ENCODE peak calls at places on chromosome 19, in four cellular contexts. Z is GM12878, X is H1, F is K562. W is an unnamed sample.
A peak's percentile ranks its signal among the peaks of the same experiment; 100 is the strongest.

GRCh38 chr19:1690570-1691307 is 38.3 kb upstream of the TCF3 start:
- DNase-seq in X (peak; percentile 38), Z (no peak), F (peak; percentile 91), W (peak; percentile 24)

GRCh38 chr19:45947926-45948325 is 25.7 kb downstream of the NOVA2 start:
- DNase-seq in Z (no peak), X (no peak), F (no peak), W (no peak)

GRCh38 chr19:14081797-14082674 is 3.5 kb downstream of the C19orf67 start:
- DNase-seq in F (peak; percentile 44), Z (no peak), X (no peak), W (no peak)

GRCh38 chr19:49160450-49161189 is 3.0 kb downstream of the TRPM4 start:
- DNase-seq in X (no peak), Z (no peak), F (no peak), W (no peak)

GRCh38 chr19:15836345-15836594 is 20.8 kb upstream of the OR10H1 start:
- DNase-seq in Z (no peak), F (no peak), X (no peak), W (no peak)

GRCh38 chr19:11418518-11419506 is at the start of gene RGL3:
- DNase-seq in Z (no peak), F (no peak), X (no peak), W (no peak)

GRCh38 chr19:50723735-50724521 is 764 bp downstream of the CLEC11A start:
- DNase-seq in X (no peak), F (no peak), Z (no peak), W (no peak)

GRCh38 chr19:11482384-11483050 is 1.7 kb upstream of the ELAVL3 start:
- DNase-seq in F (peak; percentile 92), Z (peak; percentile 50), X (peak; percentile 53), W (peak; percentile 83)

GRCh38 chr19:19094513-19094912 is 30.7 kb downstream of the SLC25A42 start:
- DNase-seq in Z (no peak), X (no peak), F (no peak), W (no peak)

GRCh38 chr19:7699422-7700127 is 2.4 kb downstream of the FCER2 start:
- DNase-seq in X (no peak), F (peak; percentile 70), Z (peak; percentile 73), W (no peak)

GRCh38 chr19:35544110-35544802 is 1.2 kb upstream of the TMEM147 start:
- DNase-seq in Z (no peak), F (peak; percentile 23), X (no peak), W (no peak)

GRCh38 chr19:35545855-35546381 is 492 bp downstream of the TMEM147 start:
- DNase-seq in X (no peak), Z (peak; percentile 60), F (peak; percentile 71), W (peak; percentile 70)

GRCh38 chr19:35543280-35544109 is 1.9 kb upstream of the TMEM147 start:
- DNase-seq in F (no peak), Z (no peak), X (no peak), W (no peak)

GRCh38 chr19:35546532-35546931 is 1.1 kb downstream of the TMEM147 start:
- DNase-seq in Z (no peak), X (no peak), F (no peak), W (no peak)

GRCh38 chr19:35545001-35545854 is at the start of gene TMEM147:
- DNase-seq in F (peak; percentile 94), X (peak; percentile 50), Z (no peak), W (peak; percentile 91)
- TF ChIP-seq GABPA in F (peak; percentile 89), X (no peak), Z (no peak), W (peak; percentile 48)

GRCh38 chr19:47445937-47446402 is 25.7 kb downstream of the SLC8A2 start:
- DNase-seq in X (no peak), Z (no peak), F (peak; percentile 75), W (peak; percentile 33)

GRCh38 chr19:47444388-47444821 is 25.1 kb upstream of the MEIS3 start:
- DNase-seq in X (no peak), F (peak; percentile 47), Z (no peak), W (no peak)

GRCh38 chr19:47446534-47447469 is 24.9 kb downstream of the SLC8A2 start:
- DNase-seq in Z (no peak), X (peak; percentile 79), F (peak; percentile 93), W (no peak)

GRCh38 chr19:47447470-47448359 is 24.0 kb downstream of the SLC8A2 start:
- DNase-seq in Z (no peak), F (peak; percentile 96), X (peak; percentile 95), W (no peak)

DNA sequence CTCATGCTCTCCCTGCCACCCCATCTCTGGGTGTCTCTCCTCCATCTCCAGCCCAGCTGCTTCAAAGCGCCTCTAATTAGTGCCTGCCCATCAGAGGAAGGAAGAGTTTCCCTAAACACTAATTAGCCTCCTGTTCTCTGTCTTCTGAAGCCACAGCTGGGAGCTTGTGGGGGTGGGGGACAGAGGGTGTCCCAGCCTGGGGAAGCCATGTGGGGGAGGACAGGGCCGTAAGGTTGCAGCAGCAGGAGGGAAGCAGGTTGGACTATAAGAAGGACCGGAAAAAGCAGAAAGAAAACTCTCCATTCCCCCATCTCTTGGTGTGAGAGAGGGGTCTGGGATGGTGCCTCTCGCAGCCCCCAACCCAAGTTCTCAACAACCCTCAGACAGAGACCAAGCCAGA is 26.2 kb downstream of the SLC8A2 start:
- DNase-seq in F (no peak), X (no peak), Z (no peak), W (no peak)
- H3K4me3 ChIP-seq in F (peak overlapping the region; percentile 5), X (no peak overlapping the region), Z (no peak overlapping the region), W (no peak overlapping the region)

DNA sequence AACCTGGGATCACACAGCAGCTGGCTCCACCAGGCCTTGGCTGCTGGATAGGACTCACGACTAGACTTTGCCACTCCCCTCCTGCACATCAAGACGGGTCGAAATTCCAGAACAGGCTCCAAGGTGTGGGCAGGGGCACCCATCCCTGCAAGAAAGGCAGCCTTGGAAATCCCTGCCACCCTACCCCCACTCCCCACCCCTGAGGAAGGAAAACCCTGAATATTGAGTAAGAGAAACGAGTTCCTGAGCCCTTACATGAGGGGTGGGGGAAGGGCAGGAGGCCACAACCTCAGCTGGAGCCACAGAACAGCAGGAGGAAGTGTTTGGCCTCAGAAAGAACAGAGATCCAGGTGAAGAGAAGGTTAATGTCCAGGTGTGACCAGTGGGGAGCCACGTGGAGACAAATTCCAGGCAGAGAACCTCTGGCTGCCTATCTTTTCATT is 20.1 kb downstream of the DEDD2 start:
- DNase-seq in X (no peak), Z (no peak), F (no peak), W (peak; percentile 81)
- TF ChIP-seq GABPA in X (no peak), Z (no peak), F (no peak), W (no peak)

GRCh38 chr19:32566246-32566830 is 14.7 kb upstream of the PDCD5 start:
- DNase-seq in Z (no peak), X (no peak), F (no peak), W (no peak)

GRCh38 chr19:32567486-32567885 is 13.5 kb upstream of the PDCD5 start:
- DNase-seq in Z (no peak), X (no peak), F (no peak), W (no peak)

DNA sequence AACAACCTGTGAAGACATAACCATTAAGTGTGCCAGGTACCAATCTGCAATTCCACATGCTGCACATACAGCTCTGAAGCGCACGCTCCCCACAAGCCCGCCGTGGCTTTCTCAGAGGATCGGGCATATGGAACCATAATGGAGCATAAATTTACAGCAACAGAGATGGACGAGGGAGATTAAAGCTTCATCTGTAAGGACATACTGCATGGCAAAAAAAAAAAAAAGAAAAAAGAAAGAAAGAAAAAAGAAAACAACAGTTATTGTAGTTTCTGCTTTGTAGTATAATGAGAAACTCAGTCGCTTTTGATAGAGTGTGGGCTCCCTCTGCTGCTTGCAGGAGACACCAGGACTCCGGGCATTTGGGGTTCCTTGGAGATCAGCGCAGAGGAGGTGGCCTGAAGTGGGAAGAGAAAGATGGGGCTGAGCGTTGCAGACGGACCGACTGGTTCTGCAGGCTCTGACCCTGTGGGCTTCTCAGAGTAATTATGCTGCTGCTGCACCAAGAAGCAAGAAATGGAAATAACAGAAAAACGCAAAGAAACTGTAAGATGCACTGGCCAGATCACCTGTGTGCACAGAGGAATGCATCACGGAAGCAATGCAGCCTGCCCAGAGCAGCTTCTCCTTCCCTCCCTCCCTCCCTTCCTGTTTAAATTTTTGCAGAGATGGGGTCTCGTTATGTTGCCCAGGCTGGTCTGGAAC is 10.8 kb upstream of the PDCD5 start:
- DNase-seq in F (peak; percentile 75), Z (no peak), X (no peak), W (no peak)
- H3K4me3 ChIP-seq in F (no peak overlapping the region), Z (no peak overlapping the region), X (no peak overlapping the region), W (no peak overlapping the region)